ENCODE peak calls at places on chromosome 13, in nine cellular contexts. One of them, this sample, is unnamed.
A peak's percentile ranks its signal among the peaks of the same experiment; 100 is the strongest.

GRCh38 chr13:24392972-24393371 is 83.6 kb downstream of the C1QTNF9 start:
- DNase-seq in stimulated activated CD4-positive, alpha-beta T cell treated with anti-CD3 and anti-CD28 coated beads, Interleukin-4, amount 100 ng/mL, for 48 hours: no peak
- DNase-seq in left ventricle myocardium inferior: no peak
- DNase-seq in osteocyte: no peak
- DNase-seq in T1000: no peak
- DNase-seq in GM12891: no peak
- DNase-seq in stimulated activated CD8-positive, alpha-beta memory T cell treated with anti-CD3 and anti-CD28 coated beads, Interleukin-15, amount 100 ng/mL, for 1 hour: no peak
- DNase-seq in heart left ventricle: no peak
- DNase-seq in pons: no peak
- DNase-seq in this sample: no peak

GRCh38 chr13:107251321-107251720 is 683.4 kb upstream of the ARGLU1 start:
- DNase-seq in stimulated activated CD8-positive, alpha-beta memory T cell treated with anti-CD3 and anti-CD28 coated beads, Interleukin-15, amount 100 ng/mL, for 1 hour: no peak
- DNase-seq in heart left ventricle: no peak
- DNase-seq in pons: no peak
- DNase-seq in left ventricle myocardium inferior: no peak
- DNase-seq in stimulated activated CD4-positive, alpha-beta T cell treated with anti-CD3 and anti-CD28 coated beads, Interleukin-4, amount 100 ng/mL, for 48 hours: no peak
- DNase-seq in GM12891: no peak
- DNase-seq in osteocyte: no peak
- DNase-seq in T1000: no peak
- DNase-seq in this sample: no peak

GRCh38 chr13:37481005-37481857 is 117.3 kb downstream of the POSTN start:
- DNase-seq in left ventricle myocardium inferior: no peak
- DNase-seq in stimulated activated CD4-positive, alpha-beta T cell treated with anti-CD3 and anti-CD28 coated beads, Interleukin-4, amount 100 ng/mL, for 48 hours: no peak
- DNase-seq in osteocyte: no peak
- DNase-seq in heart left ventricle: no peak
- DNase-seq in pons: no peak
- DNase-seq in T1000: no peak
- DNase-seq in GM12891: no peak
- DNase-seq in stimulated activated CD8-positive, alpha-beta memory T cell treated with anti-CD3 and anti-CD28 coated beads, Interleukin-15, amount 100 ng/mL, for 1 hour: no peak
- DNase-seq in this sample: no peak

GRCh38 chr13:112740502-112741131 is 50.8 kb downstream of the ATP11A start:
- DNase-seq in osteocyte: no peak
- DNase-seq in stimulated activated CD4-positive, alpha-beta T cell treated with anti-CD3 and anti-CD28 coated beads, Interleukin-4, amount 100 ng/mL, for 48 hours: no peak
- DNase-seq in stimulated activated CD8-positive, alpha-beta memory T cell treated with anti-CD3 and anti-CD28 coated beads, Interleukin-15, amount 100 ng/mL, for 1 hour: no peak
- DNase-seq in pons: peak; percentile 64
- DNase-seq in GM12891: no peak
- DNase-seq in heart left ventricle: peak; percentile 85
- DNase-seq in left ventricle myocardium inferior: peak; percentile 85
- DNase-seq in T1000: peak; percentile 87
- DNase-seq in this sample: peak; percentile 44

GRCh38 chr13:33352023-33352422 is 66.5 kb upstream of the STARD13 start:
- DNase-seq in left ventricle myocardium inferior: no peak
- DNase-seq in T1000: no peak
- DNase-seq in heart left ventricle: no peak
- DNase-seq in stimulated activated CD8-positive, alpha-beta memory T cell treated with anti-CD3 and anti-CD28 coated beads, Interleukin-15, amount 100 ng/mL, for 1 hour: no peak
- DNase-seq in stimulated activated CD4-positive, alpha-beta T cell treated with anti-CD3 and anti-CD28 coated beads, Interleukin-4, amount 100 ng/mL, for 48 hours: no peak
- DNase-seq in osteocyte: no peak
- DNase-seq in GM12891: no peak
- DNase-seq in pons: peak; percentile 35
- DNase-seq in this sample: no peak

GRCh38 chr13:22175815-22176214 is 504.9 kb downstream of the FGF9 start:
- DNase-seq in T1000: no peak
- DNase-seq in stimulated activated CD8-positive, alpha-beta memory T cell treated with anti-CD3 and anti-CD28 coated beads, Interleukin-15, amount 100 ng/mL, for 1 hour: no peak
- DNase-seq in heart left ventricle: no peak
- DNase-seq in osteocyte: no peak
- DNase-seq in stimulated activated CD4-positive, alpha-beta T cell treated with anti-CD3 and anti-CD28 coated beads, Interleukin-4, amount 100 ng/mL, for 48 hours: no peak
- DNase-seq in pons: no peak
- DNase-seq in left ventricle myocardium inferior: no peak
- DNase-seq in GM12891: no peak
- DNase-seq in this sample: no peak

GRCh38 chr13:35107535-35107934 is 165.5 kb downstream of the NBEA start:
- DNase-seq in left ventricle myocardium inferior: no peak
- DNase-seq in osteocyte: no peak
- DNase-seq in stimulated activated CD8-positive, alpha-beta memory T cell treated with anti-CD3 and anti-CD28 coated beads, Interleukin-15, amount 100 ng/mL, for 1 hour: no peak
- DNase-seq in GM12891: no peak
- DNase-seq in T1000: no peak
- DNase-seq in stimulated activated CD4-positive, alpha-beta T cell treated with anti-CD3 and anti-CD28 coated beads, Interleukin-4, amount 100 ng/mL, for 48 hours: no peak
- DNase-seq in heart left ventricle: no peak
- DNase-seq in pons: no peak
- DNase-seq in this sample: no peak

GRCh38 chr13:28401303-28402056 is 93.4 kb downstream of the FLT1 start:
- DNase-seq in left ventricle myocardium inferior: no peak
- DNase-seq in stimulated activated CD4-positive, alpha-beta T cell treated with anti-CD3 and anti-CD28 coated beads, Interleukin-4, amount 100 ng/mL, for 48 hours: no peak
- DNase-seq in GM12891: no peak
- DNase-seq in heart left ventricle: no peak
- DNase-seq in T1000: no peak
- DNase-seq in stimulated activated CD8-positive, alpha-beta memory T cell treated with anti-CD3 and anti-CD28 coated beads, Interleukin-15, amount 100 ng/mL, for 1 hour: no peak
- DNase-seq in osteocyte: no peak
- DNase-seq in pons: peak; percentile 46
- DNase-seq in this sample: no peak

GRCh38 chr13:28387740-28388501 is 107.0 kb downstream of the FLT1 start:
- DNase-seq in heart left ventricle: no peak
- DNase-seq in stimulated activated CD8-positive, alpha-beta memory T cell treated with anti-CD3 and anti-CD28 coated beads, Interleukin-15, amount 100 ng/mL, for 1 hour: no peak
- DNase-seq in GM12891: no peak
- DNase-seq in pons: no peak
- DNase-seq in osteocyte: no peak
- DNase-seq in T1000: no peak
- DNase-seq in left ventricle myocardium inferior: no peak
- DNase-seq in stimulated activated CD4-positive, alpha-beta T cell treated with anti-CD3 and anti-CD28 coated beads, Interleukin-4, amount 100 ng/mL, for 48 hours: no peak
- DNase-seq in this sample: no peak